ENCODE peak calls at places on chromosomes 5 and 9, in five cellular contexts. One of them, this sample, is unnamed.

GRCh38 chr9:128053560-128053959 is 13.6 kb downstream of the NAIF1 start:
- DNase-seq in DND-41: no peak
- DNase-seq in GM12878: no peak
- DNase-seq in mesenchymal stem cell: no peak
- DNase-seq in GM23248: no peak
- DNase-seq in this sample: no peak

GRCh38 chr5:108345541-108346171 is 36.2 kb downstream of the FBXL17 start:
- DNase-seq in DND-41: no peak
- DNase-seq in GM12878: peak
- DNase-seq in mesenchymal stem cell: peak
- DNase-seq in GM23248: peak
- DNase-seq in this sample: no peak

GRCh38 chr5:82526540-82526939 is 248.4 kb upstream of the RPS23 start:
- DNase-seq in DND-41: no peak
- DNase-seq in GM12878: no peak
- DNase-seq in mesenchymal stem cell: no peak
- DNase-seq in GM23248: no peak
- DNase-seq in this sample: no peak

GRCh38 chr9:104858271-104858670 is 69.7 kb downstream of the ABCA1 start:
- DNase-seq in DND-41: no peak
- DNase-seq in GM12878: no peak
- DNase-seq in mesenchymal stem cell: no peak
- DNase-seq in GM23248: peak
- DNase-seq in this sample: no peak

GRCh38 chr5:6868170-6868569 is 154.9 kb downstream of the TENT4A start:
- DNase-seq in DND-41: no peak
- DNase-seq in GM12878: no peak
- DNase-seq in mesenchymal stem cell: no peak
- DNase-seq in GM23248: no peak
- DNase-seq in this sample: no peak

GRCh38 chr5:68252678-68253520 is 37.3 kb downstream of the PIK3R1 start:
- DNase-seq in DND-41: peak
- DNase-seq in GM12878: no peak
- DNase-seq in mesenchymal stem cell: peak
- DNase-seq in GM23248: peak
- DNase-seq in this sample: no peak

GRCh38 chr5:157026789-157027424 is 32.0 kb downstream of the HAVCR1 start:
- DNase-seq in DND-41: no peak
- DNase-seq in GM12878: no peak
- DNase-seq in mesenchymal stem cell: no peak
- DNase-seq in GM23248: peak
- DNase-seq in this sample: no peak

GRCh38 chr5:164680216-164680615 is 1174.8 kb downstream of the MAT2B start:
- DNase-seq in DND-41: no peak
- DNase-seq in GM12878: no peak
- DNase-seq in mesenchymal stem cell: no peak
- DNase-seq in GM23248: no peak
- DNase-seq in this sample: no peak

GRCh38 chr9:125338929-125339328 is 77.3 kb downstream of the GAPVD1 start:
- DNase-seq in DND-41: no peak
- DNase-seq in GM12878: no peak
- DNase-seq in mesenchymal stem cell: no peak
- DNase-seq in GM23248: no peak
- DNase-seq in this sample: no peak

GRCh38 chr9:130741831-130742449 is 48.4 kb downstream of the EXOSC2 start:
- DNase-seq in DND-41: no peak
- DNase-seq in GM12878: no peak
- DNase-seq in mesenchymal stem cell: peak
- DNase-seq in GM23248: peak
- DNase-seq in this sample: no peak

GRCh38 chr5:10634562-10634961 is 70.7 kb downstream of the ANKRD33B start:
- DNase-seq in DND-41: no peak
- DNase-seq in GM12878: no peak
- DNase-seq in mesenchymal stem cell: no peak
- DNase-seq in GM23248: no peak
- DNase-seq in this sample: no peak

GRCh38 chr5:110053205-110053604 is 363.5 kb downstream of the MAN2A1 start:
- DNase-seq in DND-41: no peak
- DNase-seq in GM12878: no peak
- DNase-seq in mesenchymal stem cell: peak
- DNase-seq in GM23248: no peak
- DNase-seq in this sample: no peak

GRCh38 chr9:111728617-111729366 is 65.9 kb downstream of the SHOC1 start:
- DNase-seq in DND-41: no peak
- DNase-seq in GM12878: no peak
- DNase-seq in mesenchymal stem cell: peak
- DNase-seq in GM23248: peak
- DNase-seq in this sample: no peak

GRCh38 chr5:14663734-14664269 is 716 bp upstream of the OTULIN start:
- DNase-seq in DND-41: peak
- DNase-seq in GM12878: no peak
- DNase-seq in mesenchymal stem cell: no peak
- DNase-seq in GM23248: peak
- DNase-seq in this sample: no peak

GRCh38 chr9:19807182-19807892 is 18.5 kb upstream of the SLC24A2 start:
- DNase-seq in DND-41: no peak
- DNase-seq in GM12878: no peak
- DNase-seq in mesenchymal stem cell: no peak
- DNase-seq in GM23248: no peak
- DNase-seq in this sample: no peak

GRCh38 chr9:90909225-90909624 is 107.6 kb downstream of the SYK start:
- DNase-seq in DND-41: no peak
- DNase-seq in GM12878: no peak
- DNase-seq in mesenchymal stem cell: no peak
- DNase-seq in GM23248: no peak
- DNase-seq in this sample: no peak

GRCh38 chr5:85049020-85049419 is 664.3 kb upstream of the EDIL3 start:
- DNase-seq in DND-41: no peak
- DNase-seq in GM12878: no peak
- DNase-seq in mesenchymal stem cell: peak
- DNase-seq in GM23248: no peak
- DNase-seq in this sample: no peak

GRCh38 chr5:33614039-33614438 is 173.3 kb downstream of the TARS1 start:
- DNase-seq in DND-41: no peak
- DNase-seq in GM12878: no peak
- DNase-seq in mesenchymal stem cell: no peak
- DNase-seq in GM23248: no peak
- DNase-seq in this sample: no peak

DNA sequence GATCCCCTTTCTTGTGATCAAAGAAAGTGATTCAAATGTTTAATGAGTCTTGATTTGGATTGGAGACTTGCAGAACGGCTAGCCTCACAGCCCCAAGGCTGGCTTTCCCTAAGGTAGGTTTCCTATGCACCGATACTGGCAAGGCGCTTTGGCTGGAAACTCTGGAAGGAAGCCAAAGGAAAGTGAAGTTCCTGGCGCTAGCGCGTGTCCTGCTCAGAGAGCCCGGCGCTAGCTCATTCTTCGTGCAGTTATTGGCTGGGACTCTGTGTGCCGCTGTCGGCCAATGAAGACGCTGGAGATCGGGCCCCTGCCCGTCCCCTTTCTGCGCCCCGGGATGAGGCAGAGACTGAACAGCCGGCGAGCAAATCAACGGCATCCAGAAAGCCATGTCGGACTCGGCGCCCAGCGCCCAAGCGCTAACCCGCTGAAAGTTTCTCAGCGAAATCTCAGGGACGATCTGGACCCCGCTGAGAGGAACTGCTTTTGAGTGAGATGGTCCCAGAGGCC is at the start of gene PCDHGC3:
- DNase-seq in DND-41: peak
- DNase-seq in GM12878: peak
- DNase-seq in mesenchymal stem cell: peak
- DNase-seq in GM23248: peak
- DNase-seq in this sample: peak
- H3K9ac ChIP-seq in DND-41: peak
- H3K9ac ChIP-seq in GM12878: peak
- H3K9ac ChIP-seq in mesenchymal stem cell: peak
- H3K9ac ChIP-seq in GM23248: peak
- H3K9ac ChIP-seq in this sample: peak

GRCh38 chr9:119227422-119227821 is 141.8 kb downstream of the BRINP1 start:
- DNase-seq in DND-41: no peak
- DNase-seq in GM12878: no peak
- DNase-seq in mesenchymal stem cell: no peak
- DNase-seq in GM23248: peak
- DNase-seq in this sample: no peak
- H3K27ac ChIP-seq in DND-41: no peak
- H3K27ac ChIP-seq in GM12878: no peak
- H3K27ac ChIP-seq in mesenchymal stem cell: no peak
- H3K27ac ChIP-seq in GM23248: no peak
- H3K27ac ChIP-seq in this sample: no peak

GRCh38 chr9:133970581-133970900 is 21.6 kb downstream of the VAV2 start:
- DNase-seq in DND-41: no peak
- DNase-seq in GM12878: no peak
- DNase-seq in mesenchymal stem cell: no peak
- DNase-seq in GM23248: no peak
- DNase-seq in this sample: peak

GRCh38 chr9:133972041-133972970 is 19.8 kb downstream of the VAV2 start:
- DNase-seq in DND-41: no peak
- DNase-seq in GM12878: no peak
- DNase-seq in mesenchymal stem cell: no peak
- DNase-seq in GM23248: no peak
- DNase-seq in this sample: peak

GRCh38 chr9:133969681-133970580 is 22.2 kb downstream of the VAV2 start:
- DNase-seq in DND-41: no peak
- DNase-seq in GM12878: no peak
- DNase-seq in mesenchymal stem cell: no peak
- DNase-seq in GM23248: no peak
- DNase-seq in this sample: peak

GRCh38 chr9:133973111-133973790 is 18.9 kb downstream of the VAV2 start:
- DNase-seq in DND-41: no peak
- DNase-seq in GM12878: no peak
- DNase-seq in mesenchymal stem cell: no peak
- DNase-seq in GM23248: no peak
- DNase-seq in this sample: peak

DNA sequence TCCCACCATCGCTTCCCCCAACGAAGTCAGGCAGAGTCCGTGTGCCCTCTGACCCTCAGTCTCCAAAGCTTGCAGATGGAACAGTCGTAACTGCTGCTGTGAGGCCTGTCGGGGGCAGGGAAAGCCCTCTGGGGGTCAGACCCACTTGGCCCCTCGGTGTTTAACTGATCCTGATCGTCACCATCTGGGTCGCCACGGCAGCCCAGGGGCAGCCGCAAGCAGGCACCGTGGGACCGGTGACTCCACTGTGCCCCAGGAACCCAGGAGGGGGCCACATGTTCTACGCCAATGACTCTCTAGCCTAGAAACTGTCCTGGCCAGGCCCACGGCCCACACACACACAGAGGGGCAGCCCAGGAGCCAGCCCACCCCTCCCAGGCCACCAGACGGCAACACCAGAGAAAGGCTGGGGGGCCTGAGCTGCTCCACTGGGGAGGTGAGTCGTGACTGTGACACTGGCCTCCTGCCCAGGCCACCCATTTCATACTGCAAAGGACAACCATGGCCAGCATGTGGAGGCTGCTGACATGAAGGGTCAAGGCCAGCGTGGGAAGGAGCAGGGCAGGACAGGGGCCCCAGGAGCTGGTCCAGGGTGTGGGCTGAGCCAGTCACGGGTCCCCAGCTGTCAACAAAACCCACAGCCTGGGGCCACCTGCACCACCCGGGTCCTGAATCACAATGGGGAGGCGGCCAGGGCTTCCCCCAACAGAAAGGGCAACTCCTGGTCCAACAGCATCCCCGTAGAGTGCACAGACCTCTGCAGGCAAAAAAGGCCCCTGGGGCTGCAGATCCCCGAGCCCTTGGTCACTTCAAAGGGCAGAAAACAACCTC is 20.8 kb downstream of the VAV2 start:
- DNase-seq in DND-41: no peak
- DNase-seq in GM12878: no peak
- DNase-seq in mesenchymal stem cell: no peak
- DNase-seq in GM23248: no peak
- DNase-seq in this sample: peak
- H3K9ac ChIP-seq in DND-41: no peak
- H3K9ac ChIP-seq in GM12878: no peak
- H3K9ac ChIP-seq in mesenchymal stem cell: no peak
- H3K9ac ChIP-seq in GM23248: no peak
- H3K9ac ChIP-seq in this sample: no peak

GRCh38 chr5:142360051-142360498 is 35.3 kb upstream of the SPRY4 start:
- DNase-seq in DND-41: no peak
- DNase-seq in GM12878: no peak
- DNase-seq in mesenchymal stem cell: no peak
- DNase-seq in GM23248: no peak
- DNase-seq in this sample: no peak
- H3K27ac ChIP-seq in DND-41: no peak
- H3K27ac ChIP-seq in GM12878: no peak
- H3K27ac ChIP-seq in mesenchymal stem cell: peak
- H3K27ac ChIP-seq in GM23248: no peak
- H3K27ac ChIP-seq in this sample: no peak

DNA sequence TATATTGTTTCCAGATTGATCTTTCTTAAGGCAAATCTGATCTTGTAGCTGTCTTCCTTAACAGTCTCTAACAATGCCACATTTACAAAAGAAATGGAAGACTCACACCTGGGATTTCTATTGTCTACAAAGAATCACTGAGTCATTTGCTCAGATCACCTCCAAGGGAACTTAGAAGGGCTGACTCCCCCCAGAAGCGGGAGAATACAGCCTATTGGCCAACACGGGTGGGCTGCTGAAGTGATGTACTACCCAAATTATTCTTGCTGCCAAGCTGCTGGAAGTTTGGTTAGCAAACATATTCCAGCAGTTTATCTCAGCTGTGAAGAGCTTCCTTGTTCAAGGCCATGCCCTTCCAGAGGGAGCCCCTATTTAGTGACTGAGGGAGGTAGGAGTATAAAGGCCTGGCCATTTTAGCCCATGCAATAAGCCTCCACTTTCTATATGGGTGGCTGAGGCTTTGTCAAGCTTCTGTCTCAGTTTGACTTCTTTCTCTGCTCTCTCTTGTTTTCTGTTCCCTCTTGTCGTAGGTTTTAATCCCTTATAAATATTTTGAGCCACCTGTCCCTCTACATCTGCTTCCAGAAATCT is 379.4 kb downstream of the PRR16 start:
- DNase-seq in DND-41: no peak
- DNase-seq in GM12878: no peak
- DNase-seq in mesenchymal stem cell: no peak
- DNase-seq in GM23248: no peak
- DNase-seq in this sample: no peak
- H3K9ac ChIP-seq in DND-41: no peak
- H3K9ac ChIP-seq in GM12878: no peak
- H3K9ac ChIP-seq in mesenchymal stem cell: no peak
- H3K9ac ChIP-seq in GM23248: no peak
- H3K9ac ChIP-seq in this sample: no peak

This sample was measured in kidney.